ENCODE peak calls at places on chromosomes 13 and 19, in ten cellular contexts. P, O, M, F, H, D, Q, Y, K and S are unnamed samples.

GRCh38 chr19:22326219-22326618 is 40.0 kb downstream of the ZNF729 start:
- DNase-seq in P (no peak), O (no peak), M (no peak), F (no peak), H (no peak), D (no peak), Q (no peak), Y (no peak), K (no peak), S (no peak)

GRCh38 chr13:94309997-94310842 is 169.3 kb downstream of the DCT start:
- DNase-seq in P (peak), O (peak), M (no peak), F (peak), H (no peak), D (no peak), Q (no peak), Y (peak), K (no peak), S (no peak)

GRCh38 chr19:49833594-49833993 is 15.5 kb downstream of the MED25 start:
- DNase-seq in P (no peak), O (no peak), M (no peak), F (no peak), H (no peak), D (no peak), Q (no peak), Y (no peak), K (no peak), S (no peak)

GRCh38 chr19:42683917-42684513 is 56.3 kb downstream of the PSG3 start:
- DNase-seq in P (no peak), O (peak), M (peak), F (peak), H (no peak), D (no peak), Q (peak), Y (no peak), K (peak), S (no peak)

GRCh38 chr19:49927526-49928264 is 1.3 kb upstream of the ATF5 start:
- DNase-seq in P (no peak), O (no peak), M (no peak), F (no peak), H (no peak), D (no peak), Q (no peak), Y (no peak), K (no peak), S (no peak)

GRCh38 chr19:18833849-18834643 is 2.3 kb downstream of the UPF1 start:
- DNase-seq in P (no peak), O (peak), M (peak), F (no peak), H (peak), D (no peak), Q (no peak), Y (no peak), K (no peak), S (no peak)

GRCh38 chr13:103466761-103467160 is 400.5 kb upstream of the SLC10A2 start:
- DNase-seq in P (no peak), O (no peak), M (no peak), F (no peak), H (no peak), D (no peak), Q (no peak), Y (no peak), K (no peak), S (no peak)

GRCh38 chr13:36883829-36884228 is 36.2 kb downstream of the SMAD9 start:
- DNase-seq in P (no peak), O (no peak), M (no peak), F (no peak), H (no peak), D (no peak), Q (no peak), Y (no peak), K (no peak), S (no peak)

GRCh38 chr13:99196466-99197256 is 4.0 kb upstream of the UBAC2 start:
- DNase-seq in P (no peak), O (no peak), M (no peak), F (no peak), H (no peak), D (no peak), Q (no peak), Y (no peak), K (no peak), S (no peak)

GRCh38 chr13:31885994-31886393 is 145.6 kb upstream of the FRY start:
- DNase-seq in P (no peak), O (peak), M (no peak), F (peak), H (no peak), D (no peak), Q (no peak), Y (no peak), K (no peak), S (no peak)

GRCh38 chr19:40688294-40688693 is 2.2 kb downstream of the NUMBL start:
- DNase-seq in P (no peak), O (no peak), M (no peak), F (no peak), H (no peak), D (no peak), Q (no peak), Y (no peak), K (no peak), S (no peak)

GRCh38 chr13:107069107-107069776 is 501.3 kb upstream of the ARGLU1 start:
- DNase-seq in P (no peak), O (no peak), M (no peak), F (no peak), H (no peak), D (no peak), Q (no peak), Y (no peak), K (no peak), S (no peak)

GRCh38 chr19:15471639-15472101 is 7.3 kb upstream of the RASAL3 start:
- DNase-seq in P (no peak), O (no peak), M (no peak), F (no peak), H (no peak), D (no peak), Q (no peak), Y (no peak), K (no peak), S (no peak)

GRCh38 chr19:16070366-16070990 is 5.8 kb upstream of the TPM4 start:
- DNase-seq in P (no peak), O (no peak), M (peak), F (no peak), H (peak), D (no peak), Q (peak), Y (no peak), K (no peak), S (no peak)

GRCh38 chr19:10379880-10380310 is 477 bp downstream of the TYK2 start:
- DNase-seq in P (no peak), O (no peak), M (no peak), F (no peak), H (no peak), D (no peak), Q (no peak), Y (no peak), K (no peak), S (no peak)

GRCh38 chr19:55500368-55500952 is 12.2 kb downstream of the SSC5D start:
- DNase-seq in P (no peak), O (no peak), M (no peak), F (no peak), H (no peak), D (no peak), Q (no peak), Y (no peak), K (no peak), S (no peak)

GRCh38 chr13:104854007-104854406 is 1681.5 kb downstream of the EFNB2 start:
- DNase-seq in P (no peak), O (no peak), M (no peak), F (no peak), H (no peak), D (no peak), Q (no peak), Y (no peak), K (no peak), S (no peak)

GRCh38 chr13:36275190-36276002 is 22.2 kb downstream of the CCDC169 start:
- DNase-seq in P (peak), O (peak), M (peak), F (peak), H (no peak), D (no peak), Q (peak), Y (no peak), K (no peak), S (no peak)

GRCh38 chr13:29849731-29850212 is 645 bp downstream of the UBL3 start:
- DNase-seq in P (no peak), O (peak), M (peak), F (peak), H (peak), D (peak), Q (peak), Y (no peak), K (no peak), S (no peak)

GRCh38 chr13:87094646-87095045 is 576.5 kb upstream of the SLITRK5 start:
- DNase-seq in P (no peak), O (peak), M (no peak), F (peak), H (no peak), D (no peak), Q (no peak), Y (no peak), K (no peak), S (no peak)

GRCh38 chr13:49346460-49346859 is 97.4 kb downstream of the CAB39L start:
- DNase-seq in P (no peak), O (no peak), M (no peak), F (no peak), H (no peak), D (no peak), Q (no peak), Y (no peak), K (no peak), S (no peak)

GRCh38 chr19:33689138-33689746 is 67.5 kb downstream of the CHST8 start:
- DNase-seq in P (no peak), O (no peak), M (no peak), F (no peak), H (no peak), D (no peak), Q (no peak), Y (no peak), K (no peak), S (no peak)

GRCh38 chr19:16571689-16572331 is 405 bp downstream of the SLC35E1 start:
- DNase-seq in P (no peak), O (peak), M (no peak), F (peak), H (peak), D (no peak), Q (peak), Y (no peak), K (no peak), S (no peak)

GRCh38 chr19:30684613-30685012 is 312.4 kb downstream of the ZNF536 start:
- DNase-seq in P (no peak), O (no peak), M (no peak), F (no peak), H (no peak), D (no peak), Q (no peak), Y (no peak), K (no peak), S (no peak)

GRCh38 chr19:30688696-30689095 is 316.5 kb downstream of the ZNF536 start:
- DNase-seq in P (no peak), O (no peak), M (no peak), F (no peak), H (no peak), D (no peak), Q (no peak), Y (no peak), K (no peak), S (no peak)

GRCh38 chr19:30685601-30686000 is 313.4 kb downstream of the ZNF536 start:
- DNase-seq in P (no peak), O (no peak), M (no peak), F (no peak), H (no peak), D (no peak), Q (no peak), Y (no peak), K (no peak), S (no peak)

GRCh38 chr19:30686911-30687566 is 314.9 kb downstream of the ZNF536 start:
- DNase-seq in P (no peak), O (no peak), M (no peak), F (peak), H (no peak), D (no peak), Q (no peak), Y (no peak), K (no peak), S (no peak)

GRCh38 chr19:30686252-30686762 is 314.1 kb downstream of the ZNF536 start:
- DNase-seq in P (no peak), O (peak), M (no peak), F (peak), H (no peak), D (peak), Q (no peak), Y (no peak), K (no peak), S (no peak)
- TF ChIP-seq CTCF in P (peak), O (peak), M (no peak), F (peak), H (no peak), D (no peak), Q (no peak), Y (no peak), K (peak), S (no peak)

DNA sequence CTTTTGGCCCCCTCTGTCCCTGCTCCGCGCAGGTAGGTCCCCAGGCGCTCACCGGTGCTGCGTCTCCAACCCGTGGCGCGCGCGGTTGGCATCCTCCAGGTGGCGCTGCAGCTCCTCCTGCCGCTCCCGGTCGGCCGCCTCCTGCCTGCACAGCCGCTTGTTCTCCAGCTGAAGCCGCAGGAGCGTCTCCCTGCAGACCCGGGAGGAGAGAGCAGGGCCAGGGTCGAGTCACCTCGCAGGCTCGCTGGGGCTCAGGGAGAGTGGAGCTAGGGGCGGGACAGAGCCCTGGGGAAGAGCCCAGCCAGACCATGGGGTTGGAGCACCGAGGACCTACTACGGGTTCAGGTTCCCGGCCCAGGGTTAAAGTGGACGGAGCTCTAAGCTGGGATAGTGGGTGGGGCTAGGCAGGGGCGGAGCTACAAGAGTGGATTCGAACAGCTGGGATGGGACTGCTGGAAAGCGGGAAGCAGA is 9.3 kb downstream of the HOOK2 start:
- DNase-seq in P (no peak), O (peak), M (no peak), F (peak), H (peak), D (peak), Q (peak), Y (no peak), K (no peak), S (no peak)
- H3K4me3 ChIP-seq in P (peak), O (peak), M (no peak), F (peak), H (peak), D (peak), Q (no peak), Y (peak), K (peak), S (peak)

GRCh38 chr13:89694471-89694870 is 1653.0 kb upstream of the MIR17HG start:
- DNase-seq in P (no peak), O (no peak), M (no peak), F (no peak), H (no peak), D (no peak), Q (no peak), Y (no peak), K (no peak), S (no peak)

DNA sequence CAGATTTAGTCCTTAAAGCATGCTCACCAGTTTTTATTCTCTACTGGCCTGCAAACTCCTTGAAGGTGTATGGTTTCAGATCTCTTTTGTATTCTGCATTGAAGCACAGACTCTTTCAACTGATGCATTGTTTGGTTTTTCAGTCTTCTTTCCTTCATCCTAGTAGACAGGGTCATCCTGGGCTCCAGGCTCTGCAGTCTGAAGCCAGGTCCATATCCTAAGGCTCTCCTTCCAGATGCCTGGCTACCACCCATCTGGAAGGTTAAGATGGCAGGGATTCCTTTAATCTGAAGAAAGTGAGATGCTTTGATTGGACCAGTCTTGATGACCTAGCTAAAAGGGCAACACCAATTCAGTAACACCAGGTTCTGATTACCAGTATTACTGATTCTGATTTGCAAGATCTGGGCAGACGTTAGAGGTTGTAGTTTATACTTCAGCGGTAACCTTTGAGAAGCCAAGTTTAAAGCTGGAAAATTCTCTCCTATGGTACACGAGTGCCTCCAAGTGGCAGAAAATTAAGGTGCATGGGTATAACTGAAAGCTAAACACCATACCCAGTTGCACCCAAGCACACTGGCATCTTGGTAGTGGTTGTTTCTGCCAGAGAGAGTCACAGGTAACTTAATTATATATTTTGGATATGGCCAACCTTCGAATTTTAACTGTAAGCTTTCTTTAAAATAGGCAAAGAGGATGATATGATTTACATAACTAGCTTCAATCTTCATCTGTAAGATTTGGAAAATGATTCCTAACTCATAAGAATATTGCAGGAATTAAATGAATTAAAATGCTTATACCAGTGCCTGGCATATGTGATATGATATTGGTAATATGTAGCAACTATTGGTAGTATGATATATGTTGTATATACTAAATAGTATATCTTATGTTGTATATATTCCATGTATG is 1651.9 kb upstream of the MIR17HG start:
- DNase-seq in P (peak), O (peak), M (peak), F (peak), H (peak), D (no peak), Q (peak), Y (no peak), K (no peak), S (peak)
- TF ChIP-seq CTCF in P (peak), O (peak), M (no peak), F (peak), H (peak), D (no peak), Q (peak), Y (no peak), K (no peak), S (peak)

GRCh38 chr13:102395174-102395573 is 6.7 kb downstream of the FGF14 start:
- DNase-seq in P (no peak), O (no peak), M (no peak), F (no peak), H (no peak), D (no peak), Q (no peak), Y (no peak), K (no peak), S (no peak)
- H3K4me3 ChIP-seq in P (peak), O (peak), M (no peak), F (peak), H (peak), D (peak), Q (no peak), Y (peak), K (no peak), S (peak)

GRCh38 chr19:5997371-5997770 is 19.4 kb upstream of the RANBP3 start:
- DNase-seq in P (no peak), O (no peak), M (no peak), F (no peak), H (no peak), D (no peak), Q (no peak), Y (no peak), K (no peak), S (no peak)
- TF ChIP-seq CTCF in P (peak), O (no peak), M (no peak), F (no peak), H (no peak), D (no peak), Q (no peak), Y (no peak), K (peak), S (peak)

GRCh38 chr13:114259374-114259773 is 22.0 kb upstream of the UPF3A start:
- DNase-seq in P (no peak), O (no peak), M (no peak), F (no peak), H (no peak), D (no peak), Q (no peak), Y (no peak), K (no peak), S (no peak)
- H3K4me3 ChIP-seq in P (no peak), O (no peak), M (no peak), F (no peak), H (no peak), D (no peak), Q (no peak), Y (no peak), K (no peak), S (no peak)

DNA sequence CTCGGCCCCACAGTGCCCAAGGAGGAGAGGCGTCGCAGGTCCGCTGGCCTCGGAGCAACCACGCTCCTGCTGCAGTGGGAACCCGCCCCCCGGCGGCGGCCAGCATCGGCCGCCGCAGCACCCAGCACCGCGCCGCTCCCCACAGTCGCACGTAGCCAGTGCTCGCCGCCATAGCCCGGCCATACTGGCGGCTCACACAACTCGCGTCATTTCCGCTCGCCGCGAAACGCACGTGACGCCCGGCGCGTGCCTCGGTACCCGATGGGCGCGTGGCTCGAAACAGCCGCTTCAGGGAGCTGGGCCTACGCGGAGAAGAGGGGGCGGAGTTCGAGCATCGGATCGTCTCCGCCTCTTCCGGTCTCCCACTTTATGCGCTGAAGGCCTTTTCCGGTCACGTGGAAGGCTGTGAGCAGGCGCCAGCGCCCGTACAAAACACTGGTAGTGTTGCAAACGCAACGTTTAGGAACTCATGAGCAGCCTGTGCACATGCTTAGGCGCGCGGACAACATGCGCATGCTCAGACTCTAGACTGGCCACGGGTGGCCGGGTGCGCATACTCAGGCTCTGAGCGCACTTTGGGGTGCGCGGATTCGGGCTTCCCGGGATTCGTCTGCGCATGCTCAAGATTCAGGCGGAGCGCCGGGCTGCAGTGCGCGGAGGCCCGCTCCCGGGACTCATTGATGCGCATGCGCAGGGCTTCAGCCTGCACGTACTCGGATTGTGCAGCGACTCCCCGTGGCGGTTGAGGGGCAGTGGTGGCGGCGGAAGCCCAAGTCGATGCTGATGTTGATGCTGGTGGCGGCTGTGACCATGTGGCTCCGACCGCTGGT is at the start of the genes CATSPERD and LONP1:
- DNase-seq in P (peak), O (peak), M (peak), F (peak), H (peak), D (peak), Q (peak), Y (peak), K (peak), S (peak)
- TF ChIP-seq CTCF in P (peak), O (peak), M (peak), F (peak), H (peak), D (peak), Q (peak), Y (peak), K (peak), S (peak)